ENCODE peak calls at places on chromosomes 1 and 21, in nine cellular contexts. M, J, L, H, X, N, F, K and Z are unnamed samples. For H3K4me1, the result is how much of the 10 kb centered on the place peaks cover.

GRCh38 chr1:228378453-228379164 is 28.0 kb downstream of the TRIM11 start:
- DNase-seq in H (peak), K (peak), N (peak), X (no peak), F (peak), L (peak), J (peak), M (peak), Z (no peak)

GRCh38 chr21:27134513-27134912 is 167.6 kb upstream of the ADAMTS5 start:
- DNase-seq in N (no peak), J (no peak), K (no peak), F (no peak), X (no peak), M (no peak), L (peak), H (no peak), Z (no peak)

GRCh38 chr1:246797597-246797996 is 73.4 kb downstream of the SCCPDH start:
- DNase-seq in F (no peak), N (no peak), X (no peak), L (no peak), J (no peak), K (no peak), H (peak), M (no peak), Z (no peak)

GRCh38 chr1:54996869-54997710 is 1.6 kb upstream of the BSND start:
- DNase-seq in H (no peak), F (no peak), K (no peak), X (no peak), N (no peak), M (no peak), J (no peak), L (peak), Z (no peak)

GRCh38 chr1:112706505-112707216 is at the start of gene RHOC:
- DNase-seq in L (peak), J (peak), X (no peak), M (no peak), H (peak), F (peak), N (peak), K (peak), Z (peak)

GRCh38 chr1:78617615-78618026 is 2.6 kb upstream of the IFI44L start:
- DNase-seq in F (peak), J (peak), K (peak), M (peak), X (peak), N (peak), L (peak), H (peak), Z (peak)

GRCh38 chr1:158145173-158145719 is 35.4 kb upstream of the CD1D start:
- DNase-seq in F (no peak), L (peak), N (peak), J (no peak), M (peak), X (no peak), K (peak), H (no peak), Z (no peak)

GRCh38 chr1:117630423-117630998 is 24.7 kb downstream of the TENT5C start:
- DNase-seq in L (no peak), F (no peak), J (no peak), N (no peak), K (peak), H (no peak), M (no peak), X (peak), Z (no peak)

GRCh38 chr1:180167721-180168467 is 13.2 kb downstream of the QSOX1 start:
- DNase-seq in M (no peak), J (no peak), F (no peak), N (no peak), X (peak), L (no peak), H (no peak), K (peak), Z (no peak)

GRCh38 chr1:13813398-13814012 is 113.5 kb downstream of the PRDM2 start:
- DNase-seq in X (no peak), K (no peak), H (peak), N (peak), F (peak), M (no peak), J (peak), L (peak), Z (peak)

GRCh38 chr1:64293820-64294219 is 90.4 kb downstream of the UBE2U start:
- DNase-seq in N (no peak), L (no peak), J (no peak), M (no peak), F (no peak), H (no peak), K (no peak), X (no peak), Z (no peak)

GRCh38 chr1:115069626-115070308 is 19.5 kb downstream of the TSPAN2 start:
- DNase-seq in H (no peak), J (no peak), F (no peak), L (no peak), N (no peak), M (no peak), X (no peak), K (no peak), Z (peak)

GRCh38 chr1:88683516-88683847 is 591 bp upstream of the PKN2 start:
- DNase-seq in H (peak), N (peak), F (peak), J (peak), X (no peak), M (peak), L (no peak), K (peak), Z (peak)

GRCh38 chr1:63122051-63122450 is 200.3 kb upstream of the FOXD3 start:
- DNase-seq in X (no peak), K (no peak), H (peak), N (no peak), F (no peak), L (no peak), J (no peak), M (no peak), Z (no peak)

GRCh38 chr1:108830119-108831008 is 26.5 kb downstream of the AKNAD1 start:
- DNase-seq in J (no peak), M (peak), F (no peak), K (peak), X (peak), H (peak), N (no peak), L (peak), Z (peak)

GRCh38 chr1:24996983-24997893 is 67.2 kb upstream of the RUNX3 start:
- DNase-seq in X (no peak), K (no peak), F (no peak), L (no peak), H (no peak), N (no peak), J (peak), M (no peak), Z (no peak)

GRCh38 chr1:221350091-221350490 is 391.8 kb downstream of the DUSP10 start:
- DNase-seq in M (no peak), L (no peak), F (no peak), K (no peak), N (no peak), X (no peak), H (no peak), J (no peak), Z (no peak)

GRCh38 chr1:246518456-246519205 is 11.6 kb upstream of the SMYD3 start:
- DNase-seq in J (no peak), X (no peak), F (no peak), H (no peak), K (no peak), N (no peak), L (no peak), M (no peak), Z (no peak)

GRCh38 chr1:161114556-161114955 is 3.3 kb downstream of the PFDN2 start:
- DNase-seq in X (no peak), N (no peak), F (no peak), J (no peak), L (no peak), H (no peak), M (no peak), K (no peak), Z (no peak)

GRCh38 chr1:57678138-57678537 is 254.3 kb upstream of the DAB1 start:
- DNase-seq in J (no peak), L (no peak), H (no peak), K (no peak), N (no peak), M (no peak), X (no peak), F (no peak), Z (no peak)

GRCh38 chr1:119827010-119827409 is 15.8 kb upstream of the REG4 start:
- DNase-seq in K (peak), L (no peak), H (peak), F (no peak), X (no peak), M (no peak), N (no peak), J (peak), Z (no peak)

GRCh38 chr1:159960721-159961381 is 6.8 kb upstream of the SLAMF9 start:
- DNase-seq in F (no peak), J (no peak), X (no peak), M (peak), L (peak), H (no peak), K (peak), N (no peak), Z (no peak)
- H3K4me3 ChIP-seq in F (no peak), J (no peak), X (no peak), M (no peak), L (peak), H (no peak), K (no peak), N (no peak), Z (no peak)

GRCh38 chr1:85984677-85985076 is 171.9 kb downstream of the COL24A1 start:
- DNase-seq in H (no peak), F (no peak), M (no peak), L (no peak), X (no peak), K (no peak), J (no peak), N (no peak), Z (no peak)
- H3K4me1 ChIP-seq in H (under half), F (under half), M (under half), L (under half), X (under half), K (under half), J (under half), N (under half), Z (under half)

GRCh38 chr1:37259019-37259418 is 215.4 kb upstream of the ZC3H12A start:
- DNase-seq in H (no peak), N (no peak), J (no peak), L (no peak), F (no peak), K (no peak), X (no peak), M (no peak), Z (no peak)

GRCh38 chr1:37255868-37256267 is 218.5 kb upstream of the ZC3H12A start:
- DNase-seq in X (no peak), M (no peak), K (no peak), F (no peak), N (no peak), J (no peak), H (no peak), L (no peak), Z (no peak)

GRCh38 chr1:37257646-37258045 is 216.7 kb upstream of the ZC3H12A start:
- DNase-seq in L (no peak), F (no peak), H (no peak), N (no peak), K (no peak), J (no peak), M (no peak), X (no peak), Z (no peak)

GRCh38 chr1:37258068-37258467 is 216.3 kb upstream of the ZC3H12A start:
- DNase-seq in M (no peak), X (no peak), J (no peak), H (no peak), N (no peak), K (no peak), F (no peak), L (no peak), Z (no peak)

DNA sequence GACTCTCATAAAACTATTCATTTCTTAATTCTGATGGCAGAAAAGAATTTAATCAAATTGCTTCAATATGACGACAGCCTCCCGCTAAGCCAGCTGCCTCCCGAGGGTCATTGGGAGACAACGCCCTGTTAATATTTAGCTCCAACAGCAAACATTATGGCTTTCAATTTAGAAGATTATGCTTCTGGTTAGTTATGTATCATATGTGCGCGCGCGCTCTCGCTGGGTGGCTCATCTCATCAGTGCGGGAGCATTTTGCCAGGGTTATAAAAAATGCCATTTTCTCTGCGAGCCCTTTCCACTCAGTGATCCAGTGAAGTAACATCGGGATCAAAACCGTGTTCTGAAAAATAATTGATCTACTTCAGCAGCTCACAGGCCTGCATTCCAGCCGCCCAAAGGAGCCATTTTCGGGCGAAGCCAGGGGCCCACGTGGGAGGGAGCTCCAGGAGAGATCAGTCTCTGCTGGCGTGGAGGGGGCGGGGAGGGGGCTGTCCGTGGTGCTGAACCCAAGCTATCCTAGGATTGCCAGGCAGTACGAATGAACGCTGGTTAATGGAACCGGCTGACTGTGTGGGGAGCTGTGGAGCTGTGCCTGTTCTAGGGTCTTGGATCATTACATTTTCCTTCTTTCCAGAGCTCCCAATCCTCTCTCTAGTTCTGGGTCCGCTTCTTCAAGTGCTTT is 219.1 kb upstream of the ZC3H12A start:
- DNase-seq in N (no peak), H (peak), K (peak), J (peak), X (no peak), L (no peak), M (no peak), F (no peak), Z (no peak)
- H3K4me3 ChIP-seq in N (no peak), H (no peak), K (no peak), J (no peak), X (no peak), L (no peak), M (no peak), F (no peak), Z (no peak)

DNA sequence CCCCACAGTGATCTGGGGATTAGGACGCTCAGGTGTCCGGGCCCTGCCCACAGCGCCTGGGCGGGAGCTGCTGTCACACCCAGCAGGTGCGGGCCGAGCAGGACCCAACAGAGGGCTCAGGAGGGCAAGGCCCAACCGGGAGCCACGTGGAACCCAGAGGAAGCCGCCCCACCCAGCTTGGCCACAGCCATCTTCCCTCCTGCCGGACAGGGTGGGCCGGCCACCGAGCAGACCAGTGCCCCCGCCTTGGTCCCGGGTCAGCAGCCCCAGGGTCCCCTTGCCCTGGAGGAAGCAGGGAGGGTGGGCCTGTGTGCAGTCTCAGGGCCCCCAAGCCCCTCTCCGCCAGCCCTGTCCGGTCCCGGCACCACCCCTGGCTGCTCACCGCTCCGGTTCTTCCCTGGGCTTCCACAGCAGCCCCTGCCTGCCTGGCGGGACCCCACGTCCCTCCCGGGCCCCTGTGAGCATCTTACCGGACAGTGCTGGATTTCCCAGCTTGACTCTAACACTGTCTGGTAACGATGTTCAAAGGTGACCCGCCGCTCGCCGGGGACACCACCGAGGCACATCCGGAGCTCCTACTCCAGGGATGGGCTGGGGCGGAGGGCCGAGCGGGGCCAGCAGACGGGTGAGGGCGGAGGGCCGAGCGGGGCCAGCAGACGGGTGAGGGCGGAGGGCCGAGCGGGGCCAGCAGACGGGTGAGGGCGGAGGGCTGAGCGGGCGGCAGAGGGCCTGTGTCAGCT is 6.1 kb upstream of the TTLL10 start:
- DNase-seq in K (no peak), M (no peak), J (no peak), H (no peak), F (no peak), N (no peak), X (no peak), L (no peak), Z (no peak)
- H3K4me1 ChIP-seq in K (under half), M (under half), J (under half), H (under half), F (under half), N (under half), X (under half), L (under half), Z (under half)

GRCh38 chr1:15445390-15446122 is 7.3 kb downstream of the CTRC start:
- DNase-seq in L (no peak), F (no peak), M (no peak), H (no peak), J (no peak), N (no peak), X (no peak), K (no peak), Z (no peak)
- H3K4me3 ChIP-seq in L (no peak), F (no peak), M (no peak), H (no peak), J (no peak), N (no peak), X (no peak), K (no peak), Z (no peak)

GRCh38 chr1:109927908-109928307 is 17.3 kb downstream of the CSF1 start:
- DNase-seq in M (peak), H (no peak), X (peak), N (peak), K (no peak), L (peak), F (no peak), J (no peak), Z (no peak)
- H3K4me1 ChIP-seq in M (under half), H (under half), X (under half), N (under half), K (under half), L (under half), F (under half), J (under half), Z (under half)

GRCh38 chr1:6384135-6384534 is 9.4 kb downstream of the ACOT7 start:
- DNase-seq in K (no peak), X (no peak), F (no peak), L (no peak), M (no peak), J (no peak), N (no peak), H (no peak), Z (no peak)

GRCh38 chr1:6384962-6385672 is 8.4 kb downstream of the ACOT7 start:
- DNase-seq in K (no peak), X (no peak), L (peak), M (no peak), N (no peak), H (no peak), F (no peak), J (no peak), Z (no peak)

GRCh38 chr1:6386371-6386949 is 7.1 kb downstream of the ACOT7 start:
- DNase-seq in J (no peak), K (peak), N (no peak), H (no peak), M (no peak), L (peak), X (no peak), F (no peak), Z (no peak)

GRCh38 chr1:6389971-6390370 is 3.6 kb downstream of the ACOT7 start:
- DNase-seq in K (no peak), H (no peak), N (no peak), L (no peak), F (no peak), X (no peak), M (no peak), J (no peak), Z (no peak)

GRCh38 chr1:6385673-6386191 is 7.8 kb downstream of the ACOT7 start:
- DNase-seq in N (no peak), F (no peak), L (peak), K (peak), H (no peak), J (no peak), X (no peak), M (no peak), Z (peak)
- H3K4me3 ChIP-seq in N (no peak), F (no peak), L (no peak), K (peak), H (no peak), J (no peak), X (no peak), M (no peak), Z (no peak)

GRCh38 chr1:232853994-232854532 is 48.8 kb downstream of the MAP10 start:
- DNase-seq in K (peak), X (no peak), F (no peak), H (no peak), M (no peak), N (no peak), J (no peak), L (peak), Z (no peak)

GRCh38 chr1:232854786-232855185 is 49.6 kb downstream of the MAP10 start:
- DNase-seq in K (no peak), M (no peak), J (no peak), F (no peak), L (no peak), X (no peak), N (no peak), H (no peak), Z (no peak)

GRCh38 chr1:232856556-232856955 is 51.3 kb downstream of the MAP10 start:
- DNase-seq in J (no peak), X (no peak), K (no peak), F (no peak), H (no peak), M (no peak), L (peak), N (no peak), Z (no peak)

DNA sequence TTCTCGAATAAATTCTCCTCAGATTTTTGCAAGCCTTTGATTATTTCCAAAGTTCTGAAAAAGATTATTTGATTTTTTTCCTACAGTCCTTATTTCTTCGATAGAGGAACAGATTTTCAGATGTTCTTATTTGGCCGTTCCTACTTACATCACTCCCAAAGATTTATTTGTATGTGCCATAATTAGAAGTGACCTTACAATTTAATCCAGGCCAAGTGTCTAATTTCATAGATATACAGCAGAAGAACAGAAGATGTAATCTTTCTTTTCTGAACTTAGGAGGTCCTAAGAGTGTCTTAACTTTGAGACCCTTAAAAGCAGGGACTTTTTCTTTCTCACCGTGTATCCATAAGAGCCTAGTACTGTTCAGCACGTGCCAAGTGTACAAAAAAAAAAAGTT is 46.3 kb downstream of the MAP10 start:
- DNase-seq in L (no peak), J (no peak), H (no peak), M (no peak), N (no peak), K (no peak), F (no peak), X (no peak), Z (no peak)
- H3K4me1 ChIP-seq in L (under half), J (under half), H (under half), M (under half), N (under half), K (under half), F (under half), X (under half), Z (under half)

GRCh38 chr1:26362331-26362730 is 8.4 kb upstream of the CRYBG2 start:
- DNase-seq in L (no peak), J (no peak), H (no peak), F (no peak), N (no peak), X (no peak), K (no peak), M (no peak), Z (no peak)

GRCh38 chr1:26358411-26359384 is 4.8 kb upstream of the CRYBG2 start:
- DNase-seq in K (peak), M (no peak), H (peak), L (no peak), N (no peak), F (peak), J (peak), X (no peak), Z (no peak)

GRCh38 chr1:26360807-26361604 is 7.1 kb upstream of the CRYBG2 start:
- DNase-seq in J (no peak), K (no peak), N (no peak), X (no peak), F (no peak), L (no peak), H (no peak), M (no peak), Z (no peak)

GRCh38 chr1:26361605-26362122 is 7.7 kb upstream of the CRYBG2 start:
- DNase-seq in N (no peak), J (no peak), K (no peak), X (no peak), L (no peak), F (no peak), H (no peak), M (no peak), Z (no peak)

GRCh38 chr1:26360051-26360806 is 6.3 kb upstream of the CRYBG2 start:
- DNase-seq in X (no peak), N (no peak), L (no peak), H (no peak), M (no peak), K (no peak), J (no peak), F (peak), Z (no peak)
- H3K4me3 ChIP-seq in X (peak), N (no peak), L (no peak), H (no peak), M (no peak), K (no peak), J (no peak), F (peak), Z (no peak)